ENCODE peak calls at places on chromosome 16, in ten cellular contexts. H, V, N, W, U, Y, D, G, P and L are unnamed samples.

GRCh38 chr16:68754117-68754792 is 17.2 kb downstream of the CDH1 start:
- DNase-seq in H (no peak), V (no peak), N (no peak), W (no peak), U (no peak), Y (no peak), D (no peak), G (no peak), P (no peak), L (no peak)

GRCh38 chr16:31714899-31715504 is 158.6 kb upstream of the ZNF267 start:
- DNase-seq in H (no peak), V (no peak), N (no peak), W (no peak), U (no peak), Y (no peak), D (no peak), G (no peak), P (no peak), L (peak)

GRCh38 chr16:57788252-57788841 is 13.9 kb downstream of the KIFC3 start:
- DNase-seq in H (no peak), V (no peak), N (peak), W (no peak), U (no peak), Y (no peak), D (no peak), G (no peak), P (no peak), L (no peak)

GRCh38 chr16:11384184-11384955 is 39.1 kb downstream of the RMI2 start:
- DNase-seq in H (no peak), V (no peak), N (no peak), W (no peak), U (no peak), Y (no peak), D (no peak), G (no peak), P (no peak), L (no peak)

GRCh38 chr16:27339180-27339579 is 25.4 kb downstream of the IL4R start:
- DNase-seq in H (no peak), V (no peak), N (no peak), W (no peak), U (no peak), Y (no peak), D (no peak), G (no peak), P (no peak), L (no peak)

GRCh38 chr16:5323284-5323683 is 225.7 kb upstream of the EEF2KMT start:
- DNase-seq in H (no peak), V (no peak), N (no peak), W (no peak), U (peak), Y (peak), D (peak), G (no peak), P (no peak), L (no peak)

GRCh38 chr16:48511716-48512115 is 98.3 kb downstream of the N4BP1 start:
- DNase-seq in H (no peak), V (no peak), N (no peak), W (no peak), U (no peak), Y (no peak), D (no peak), G (no peak), P (no peak), L (no peak)

GRCh38 chr16:28567292-28567691 is 13.6 kb downstream of the SGF29 start:
- DNase-seq in H (no peak), V (no peak), N (no peak), W (no peak), U (no peak), Y (no peak), D (no peak), G (no peak), P (no peak), L (no peak)

GRCh38 chr16:12252616-12253015 is 276.1 kb downstream of the SNX29 start:
- DNase-seq in H (no peak), V (no peak), N (no peak), W (no peak), U (no peak), Y (no peak), D (no peak), G (no peak), P (no peak), L (no peak)

GRCh38 chr16:57685633-57686032 is 9.0 kb upstream of the DRC7 start:
- DNase-seq in H (no peak), V (no peak), N (no peak), W (no peak), U (no peak), Y (no peak), D (no peak), G (no peak), P (no peak), L (no peak)

GRCh38 chr16:31029272-31029671 is 4.1 kb upstream of the STX4 start:
- DNase-seq in H (no peak), V (no peak), N (no peak), W (no peak), U (no peak), Y (no peak), D (no peak), G (no peak), P (no peak), L (no peak)

GRCh38 chr16:1285669-1286491 is 23.6 kb upstream of the UBE2I start:
- DNase-seq in H (no peak), V (no peak), N (peak), W (no peak), U (no peak), Y (no peak), D (no peak), G (no peak), P (no peak), L (no peak)
- TF ChIP-seq CTCF in H (no peak), V (no peak), N (no peak), W (no peak), U (peak), Y (no peak), D (peak), G (no peak), P (no peak), L (no peak)

GRCh38 chr16:19235886-19236285 is 49.6 kb upstream of the CLEC19A start:
- DNase-seq in H (no peak), V (no peak), N (no peak), W (no peak), U (no peak), Y (no peak), D (no peak), G (no peak), P (no peak), L (no peak)

GRCh38 chr16:19230575-19230974 is 55.0 kb upstream of the CLEC19A start:
- DNase-seq in H (no peak), V (no peak), N (no peak), W (no peak), U (no peak), Y (no peak), D (no peak), G (no peak), P (no peak), L (no peak)

GRCh38 chr16:19235478-19235877 is 50.1 kb upstream of the CLEC19A start:
- DNase-seq in H (no peak), V (no peak), N (no peak), W (no peak), U (no peak), Y (no peak), D (no peak), G (no peak), P (no peak), L (no peak)

GRCh38 chr16:19231881-19232280 is 53.6 kb upstream of the CLEC19A start:
- DNase-seq in H (no peak), V (no peak), N (no peak), W (no peak), U (no peak), Y (no peak), D (no peak), G (no peak), P (no peak), L (no peak)

GRCh38 chr16:19232988-19233387 is 52.5 kb upstream of the CLEC19A start:
- DNase-seq in H (no peak), V (no peak), N (no peak), W (no peak), U (no peak), Y (no peak), D (no peak), G (no peak), P (no peak), L (no peak)
- TF ChIP-seq CTCF in H (no peak), V (no peak), N (no peak), W (no peak), U (no peak), Y (no peak), D (no peak), G (no peak), P (no peak), L (no peak)

GRCh38 chr16:51154271-51155171 is 3.5 kb upstream of the SALL1 start:
- DNase-seq in H (no peak), V (no peak), N (no peak), W (no peak), U (peak), Y (no peak), D (peak), G (no peak), P (no peak), L (no peak)
- TF ChIP-seq CTCF in H (no peak), V (no peak), N (no peak), W (no peak), U (peak), Y (no peak), D (no peak), G (no peak), P (no peak), L (no peak)

DNA sequence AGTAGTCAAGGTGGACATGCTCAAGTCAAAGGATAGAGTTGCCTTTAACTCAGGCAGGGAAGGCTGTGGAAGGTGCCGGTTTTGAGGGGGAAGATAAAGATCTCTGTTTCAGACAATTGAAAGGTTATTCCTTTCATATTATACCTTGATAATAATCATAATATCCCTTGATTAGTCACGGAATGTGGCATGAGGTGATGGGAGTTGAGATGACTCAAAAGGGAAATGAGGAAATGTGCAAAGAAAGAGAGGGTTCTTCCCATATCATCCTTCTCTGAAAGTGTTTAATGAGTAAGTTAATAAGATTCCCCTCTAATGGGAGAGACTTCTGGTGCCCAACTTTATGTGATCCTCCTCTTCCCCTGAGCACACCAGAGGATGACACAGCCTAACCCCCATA is 43.1 kb upstream of the HS3ST2 start:
- DNase-seq in H (no peak), V (no peak), N (no peak), W (no peak), U (no peak), Y (no peak), D (no peak), G (no peak), P (no peak), L (no peak)
- TF ChIP-seq CTCF in H (no peak), V (no peak), N (no peak), W (no peak), U (no peak), Y (no peak), D (no peak), G (no peak), P (no peak), L (no peak)

DNA sequence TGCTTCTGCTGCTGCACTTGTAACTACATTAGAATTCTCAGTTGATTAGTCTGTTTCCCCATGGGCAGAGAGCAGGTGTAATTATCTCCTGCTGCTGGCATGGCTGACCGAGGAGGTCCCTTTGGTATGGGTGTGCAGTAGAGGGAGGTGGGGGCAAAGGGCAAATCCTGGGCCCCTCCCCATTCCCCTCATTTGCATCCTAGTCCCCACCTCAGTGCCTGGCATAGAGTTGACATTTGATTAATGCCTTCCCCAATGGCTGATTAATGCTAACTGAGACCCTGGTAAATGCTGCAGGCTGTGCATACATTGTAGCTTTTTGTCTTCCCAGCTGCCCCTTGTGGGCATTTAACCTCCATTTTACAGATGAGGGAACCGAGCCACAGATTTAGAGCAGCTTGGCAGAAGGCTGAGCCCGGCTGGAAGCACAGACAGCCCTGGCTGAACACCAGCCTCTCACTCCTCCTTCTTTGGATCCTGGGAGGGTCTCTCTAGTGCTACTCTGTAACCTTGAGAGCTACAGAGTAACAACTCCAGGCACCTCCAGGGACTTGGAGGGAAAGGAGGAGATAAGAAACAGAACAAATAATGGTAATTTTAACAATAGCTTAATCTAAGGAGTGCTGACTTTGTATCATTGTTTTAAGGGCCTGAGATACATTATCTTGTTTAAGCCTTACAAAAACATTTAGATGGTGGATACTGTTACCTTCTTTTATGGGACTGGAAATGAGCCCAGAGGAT is 5.1 kb downstream of the PLCG2 start:
- DNase-seq in H (no peak), V (no peak), N (no peak), W (peak), U (no peak), Y (no peak), D (no peak), G (peak), P (no peak), L (no peak)
- TF ChIP-seq CTCF in H (no peak), V (no peak), N (no peak), W (no peak), U (no peak), Y (no peak), D (no peak), G (no peak), P (no peak), L (no peak)

GRCh38 chr16:22813946-22814325 is at the start of gene HS3ST2:
- DNase-seq in H (no peak), V (no peak), N (peak), W (no peak), U (peak), Y (peak), D (peak), G (peak), P (no peak), L (peak)
- TF ChIP-seq CTCF in H (peak), V (no peak), N (peak), W (no peak), U (peak), Y (peak), D (peak), G (no peak), P (no peak), L (no peak)

GRCh38 chr16:15509593-15510520 is 75.5 kb downstream of the BMERB1 start:
- DNase-seq in H (no peak), V (no peak), N (no peak), W (no peak), U (peak), Y (peak), D (no peak), G (no peak), P (peak), L (peak)
- TF ChIP-seq CTCF in H (no peak), V (peak), N (no peak), W (no peak), U (no peak), Y (peak), D (no peak), G (no peak), P (no peak), L (no peak)

DNA sequence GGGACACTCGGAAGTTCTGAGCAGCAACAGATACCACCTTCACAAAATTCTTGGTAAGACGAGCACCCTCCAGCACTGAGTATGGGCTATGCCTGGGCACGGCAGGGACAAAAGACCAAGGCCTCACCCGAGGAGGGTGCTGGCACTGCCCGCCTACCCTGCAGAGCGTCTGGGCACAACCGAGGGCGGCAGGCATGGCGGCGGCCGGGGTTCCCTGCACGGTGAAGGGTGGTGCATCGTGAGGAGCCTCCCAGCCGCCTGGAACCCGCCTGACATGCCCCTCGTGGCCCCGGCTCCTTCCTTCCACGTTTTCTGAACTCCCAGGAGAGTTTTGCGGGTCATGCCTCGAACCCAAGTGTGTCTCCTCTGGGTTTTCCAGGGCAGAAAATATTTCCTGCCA is 18.9 kb downstream of the GALNS start:
- DNase-seq in H (no peak), V (no peak), N (no peak), W (no peak), U (no peak), Y (no peak), D (no peak), G (no peak), P (no peak), L (no peak)
- TF ChIP-seq CTCF in H (no peak), V (no peak), N (no peak), W (no peak), U (no peak), Y (no peak), D (no peak), G (no peak), P (no peak), L (no peak)

GRCh38 chr16:85191341-85191965 is 79.2 kb upstream of the CIBAR2 start:
- DNase-seq in H (no peak), V (no peak), N (no peak), W (no peak), U (no peak), Y (no peak), D (no peak), G (no peak), P (no peak), L (no peak)
- TF ChIP-seq CTCF in H (no peak), V (no peak), N (no peak), W (no peak), U (no peak), Y (no peak), D (no peak), G (no peak), P (no peak), L (no peak)